ENCODE peak calls at places on chromosomes 4 and X, in ten cellular contexts. O is effector CD4-positive, alpha-beta T cell; Z is kidney tubule cell; A is A549; N is KBM-7; V is tibial nerve; D is HEK293T; Q is OCI-LY7; R is mesenchymal stem cell; G is mammary epithelial cell. I is an unnamed sample.

GRCh38 chr4:139278956-139279722 is 886 bp downstream of the MGARP start:
- DNase-seq in D (peak; percentile 34), Z (no peak), V (no peak), Q (no peak), G (no peak), A (no peak), R (peak; percentile 34), N (no peak), O (no peak), I (no peak)

GRCh38 chr4:107939307-107939706 is 8.0 kb downstream of the CYP2U1 start:
- DNase-seq in O (no peak), G (peak; percentile 74), R (no peak), N (no peak), D (no peak), A (no peak), Q (no peak), Z (peak; percentile 44), V (no peak), I (no peak)

GRCh38 chrX:137431693-137432488 is 134.0 kb upstream of the ZIC3 start:
- DNase-seq in O (no peak), G (no peak), Z (no peak), N (no peak), R (no peak), D (no peak), A (no peak), Q (no peak), V (no peak), I (no peak)

GRCh38 chrX:34918856-34919255 is 23.7 kb upstream of the FAM47B start:
- DNase-seq in V (no peak), R (peak; percentile 67), O (no peak), Q (no peak), A (peak; percentile 70), D (peak; percentile 45), Z (peak; percentile 59), G (peak; percentile 39), N (peak; percentile 15), I (peak; percentile 66)

GRCh38 chrX:13055486-13055885 is 11.1 kb upstream of the FAM9C start:
- DNase-seq in A (no peak), G (no peak), N (no peak), Q (no peak), O (no peak), V (no peak), Z (no peak), R (no peak), D (no peak), I (no peak)

GRCh38 chr4:142377345-142378091 is 468.6 kb downstream of the INPP4B start:
- DNase-seq in Q (no peak), V (no peak), Z (no peak), G (no peak), N (no peak), O (no peak), R (no peak), D (no peak), A (no peak), I (no peak)

GRCh38 chr4:4343038-4343437 is 43.9 kb upstream of the NSG1 start:
- DNase-seq in G (no peak), A (no peak), O (no peak), Z (no peak), Q (peak; percentile 72), V (no peak), N (no peak), D (no peak), R (no peak), I (no peak)

GRCh38 chr4:6753891-6754290 is 28.6 kb upstream of the KIAA0232 start:
- DNase-seq in D (no peak), R (no peak), N (no peak), Q (no peak), A (no peak), G (no peak), V (no peak), O (no peak), Z (peak; percentile 64), I (no peak)

GRCh38 chr4:74501579-74501978 is 56.6 kb downstream of the AREG start:
- DNase-seq in N (no peak), G (peak; percentile 81), D (no peak), V (no peak), Q (no peak), O (no peak), Z (peak; percentile 85), R (peak; percentile 88), A (no peak), I (no peak)

GRCh38 chr4:147355849-147356248 is 125.0 kb upstream of the EDNRA start:
- DNase-seq in V (no peak), G (peak; percentile 70), R (peak; percentile 81), O (no peak), N (no peak), A (peak; percentile 19), Q (no peak), D (no peak), Z (peak; percentile 80), I (no peak)

GRCh38 chrX:49934148-49934547 is 11.8 kb downstream of the CLCN5 start:
- DNase-seq in G (no peak), O (no peak), D (no peak), Q (no peak), R (no peak), N (no peak), V (no peak), Z (no peak), A (no peak), I (no peak)

GRCh38 chrX:4277122-4277521 is 563.7 kb upstream of the PRKX start:
- DNase-seq in N (peak; percentile 21), Q (peak; percentile 2), D (peak; percentile 7), G (peak; percentile 2), Z (no peak), O (no peak), V (no peak), A (peak; percentile 14), R (no peak), I (no peak)

GRCh38 chrX:82742351-82742750 is 765.7 kb upstream of the POU3F4 start:
- DNase-seq in O (no peak), N (no peak), A (no peak), Z (no peak), Q (no peak), V (no peak), D (no peak), R (no peak), G (no peak), I (no peak)

GRCh38 chr4:6644792-6645530 is 4.5 kb downstream of the MRFAP1 start:
- DNase-seq in G (no peak), N (no peak), Q (no peak), O (no peak), R (no peak), D (no peak), A (no peak), V (no peak), Z (no peak), I (no peak)

GRCh38 chr4:8346838-8347605 is 77.5 kb downstream of the HTRA3 start:
- DNase-seq in V (no peak), R (no peak), D (no peak), N (no peak), A (no peak), G (no peak), O (no peak), Z (no peak), Q (no peak), I (no peak)

GRCh38 chr4:168871686-168872085 is 138.4 kb downstream of the CBR4 start:
- DNase-seq in D (no peak), O (no peak), Q (no peak), V (peak; percentile 3), R (no peak), N (no peak), Z (no peak), A (no peak), G (no peak), I (no peak)

GRCh38 chr4:104493071-104493831 is 1.4 kb downstream of the CXXC4 start:
- DNase-seq in Q (no peak), N (no peak), O (no peak), A (no peak), R (no peak), V (no peak), Z (no peak), D (no peak), G (no peak), I (no peak)

GRCh38 chr4:83013420-83013867 is 2.8 kb upstream of the LIN54 start:
- DNase-seq in V (no peak), D (no peak), N (no peak), Q (peak; percentile 38), A (no peak), R (no peak), O (no peak), Z (peak; percentile 26), G (no peak), I (no peak)

GRCh38 chr4:124018383-124019317 is 622.1 kb downstream of the SPRY1 start:
- DNase-seq in N (peak; percentile 86), R (peak; percentile 77), A (no peak), Q (peak; percentile 87), G (no peak), D (peak; percentile 19), V (peak; percentile 47), Z (peak; percentile 35), O (no peak), I (peak; percentile 55)